ENCODE peak calls at places on chromosomes 6 and 20, in seven cellular contexts. R is mesendoderm; T is CD8-positive, alpha-beta memory T cell; B is colonic mucosa; S is HL-60; L is body of pancreas; K is PC-9. W is an unnamed sample. For H3K27me3, the result is how much of the 10 kb centered on the place peaks cover.

GRCh38 chr6:37137201-37137880 is 32.6 kb upstream of the PIM1 start:
- DNase-seq in R (peak), T (peak), B (peak), S (no peak), L (no peak), K (peak), W (peak)

GRCh38 chr6:142943746-142944125 is 1.2 kb downstream of the HIVEP2 start:
- DNase-seq in R (peak), T (peak), B (peak), S (peak), L (no peak), K (no peak), W (no peak)

GRCh38 chr20:35773154-35773751 is 1.4 kb downstream of the PHF20 start:
- DNase-seq in R (peak), T (peak), B (peak), S (peak), L (no peak), K (no peak), W (peak)

GRCh38 chr6:169963581-169964297 is 212.3 kb downstream of the ERMARD start:
- DNase-seq in R (no peak), T (no peak), B (peak), S (no peak), L (no peak), K (no peak), W (no peak)

GRCh38 chr6:130825772-130826441 is 1.3 kb upstream of the SMLR1 start:
- DNase-seq in R (peak), T (no peak), B (no peak), S (no peak), L (no peak), K (no peak), W (no peak)

GRCh38 chr6:54595844-54596243 is 250.7 kb upstream of the FAM83B start:
- DNase-seq in R (no peak), T (no peak), B (no peak), S (no peak), L (no peak), K (no peak), W (no peak)

GRCh38 chr20:46212876-46213275 is 94.8 kb downstream of the CD40 start:
- DNase-seq in R (no peak), T (no peak), B (no peak), S (no peak), L (no peak), K (no peak), W (no peak)

GRCh38 chr20:50546729-50547314 is 36.6 kb downstream of the PTPN1 start:
- DNase-seq in R (no peak), T (no peak), B (no peak), S (no peak), L (no peak), K (no peak), W (no peak)

GRCh38 chr20:4828830-4829493 is 107.3 kb downstream of the PRND start:
- DNase-seq in R (no peak), T (no peak), B (no peak), S (peak), L (no peak), K (no peak), W (no peak)

GRCh38 chr20:36606171-36607116 is 865 bp downstream of the RAB5IF start:
- DNase-seq in R (peak), T (no peak), B (peak), S (peak), L (peak), K (peak), W (peak)

GRCh38 chr6:28522594-28523557 is 2.8 kb upstream of the GPX5 start:
- DNase-seq in R (peak), T (no peak), B (no peak), S (no peak), L (no peak), K (no peak), W (no peak)

GRCh38 chr20:3729378-3729777 is 3.1 kb upstream of the HSPA12B start:
- DNase-seq in R (no peak), T (no peak), B (no peak), S (no peak), L (no peak), K (no peak), W (no peak)

GRCh38 chr6:88119769-88120168 is 46.4 kb downstream of the CNR1 start:
- DNase-seq in R (peak), T (no peak), B (no peak), S (no peak), L (no peak), K (no peak), W (peak)

GRCh38 chr20:47993817-47994216 is 208.5 kb upstream of the SULF2 start:
- DNase-seq in R (no peak), T (no peak), B (no peak), S (no peak), L (no peak), K (no peak), W (no peak)

GRCh38 chr20:62702886-62703852 is 5.5 kb upstream of the NTSR1 start:
- DNase-seq in R (no peak), T (no peak), B (no peak), S (no peak), L (no peak), K (peak), W (no peak)

GRCh38 chr6:14984454-14984853 is 261.4 kb upstream of the JARID2 start:
- DNase-seq in R (no peak), T (no peak), B (peak), S (no peak), L (peak), K (no peak), W (peak)

GRCh38 chr20:20195011-20195705 is 142.8 kb downstream of the CFAP61 start:
- DNase-seq in R (no peak), T (no peak), B (no peak), S (no peak), L (no peak), K (no peak), W (no peak)

GRCh38 chr6:3664641-3665041 is 86.9 kb downstream of the PXDC1 start:
- DNase-seq in R (peak), T (no peak), B (no peak), S (no peak), L (no peak), K (peak), W (peak)

GRCh38 chr20:9989066-9989724 is 45.6 kb upstream of the ANKEF1 start:
- DNase-seq in R (no peak), T (no peak), B (no peak), S (no peak), L (no peak), K (no peak), W (no peak)

GRCh38 chr6:125781307-125781868 is 9.4 kb upstream of the NCOA7 start:
- DNase-seq in R (no peak), T (no peak), B (no peak), S (no peak), L (peak), K (no peak), W (no peak)

GRCh38 chr6:33856034-33856590 is 52.3 kb upstream of the MLN start:
- DNase-seq in R (no peak), T (no peak), B (no peak), S (no peak), L (no peak), K (no peak), W (no peak)

GRCh38 chr6:140052757-140053729 is 678.6 kb upstream of the CITED2 start:
- DNase-seq in R (peak), T (no peak), B (no peak), S (no peak), L (no peak), K (no peak), W (peak)

DNA sequence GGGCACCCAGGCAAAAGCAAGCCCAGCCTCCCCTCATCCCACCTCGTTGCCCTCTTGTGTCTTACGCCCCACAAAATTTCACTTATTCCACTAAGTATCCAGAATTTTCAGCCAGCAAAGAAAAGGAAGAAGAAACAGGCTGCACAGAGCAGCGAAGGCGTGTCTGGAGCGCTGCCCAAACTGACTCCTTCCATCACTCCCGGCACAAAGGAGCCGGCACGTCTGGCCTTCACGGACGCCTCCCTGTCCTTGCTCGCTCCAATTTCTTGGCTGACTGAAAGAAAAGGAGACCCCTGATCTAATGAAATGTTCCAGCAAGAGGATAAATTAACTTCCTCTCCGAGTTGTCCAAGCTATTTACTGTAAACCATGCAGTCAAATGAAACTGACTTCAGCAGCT is 152.3 kb upstream of the CDH4 start:
- DNase-seq in R (no peak), T (no peak), B (no peak), S (no peak), L (no peak), K (no peak), W (no peak)
- H3K27me3 ChIP-seq in R (under half), T (under half), B (under half), S (under half), L (under half), K (under half), W (under half)

DNA sequence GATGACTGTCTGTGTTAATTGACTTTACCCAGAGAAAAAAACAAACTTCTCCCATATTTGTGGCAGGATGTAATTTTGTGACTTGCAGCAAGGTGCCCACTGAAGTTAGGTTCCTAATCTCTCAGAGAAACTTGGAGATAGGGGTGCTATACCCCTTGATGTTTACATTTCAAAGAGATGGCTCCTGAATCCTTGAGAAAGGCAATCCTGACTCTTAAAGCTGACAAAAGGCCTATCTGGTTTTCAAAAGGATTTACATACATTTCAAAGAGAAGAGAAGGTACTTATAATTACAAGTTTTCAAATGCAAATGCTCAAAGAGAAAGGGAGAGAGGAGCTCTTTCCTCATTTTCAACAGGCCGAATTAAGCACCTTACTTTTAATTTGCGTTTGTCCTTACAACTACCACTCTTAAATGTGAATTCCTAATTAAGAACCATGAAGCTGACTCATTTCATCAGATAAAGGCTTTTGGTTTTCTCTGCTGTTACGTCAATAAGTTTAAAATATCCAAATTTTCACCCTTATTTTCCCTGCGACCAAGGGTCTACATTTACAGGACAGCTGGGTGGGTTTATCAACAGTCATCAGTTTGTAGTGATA is 711.8 kb upstream of the MAP3K7 start:
- DNase-seq in R (peak), T (no peak), B (no peak), S (no peak), L (no peak), K (no peak), W (no peak)
- H3K27me3 ChIP-seq in R (under half), T (under half), B (under half), S (under half), L (under half), K (under half), W (under half)

GRCh38 chr6:89302936-89303335 is 12.2 kb downstream of the GABRR2 start:
- DNase-seq in R (no peak), T (no peak), B (no peak), S (no peak), L (no peak), K (no peak), W (no peak)
- H3K27me3 ChIP-seq in R (under half), T (under half), B (under half), S (under half), L (under half), K (under half), W (under half)

GRCh38 chr20:32609993-32610896 is 25.1 kb upstream of the NOL4L start:
- DNase-seq in R (no peak), T (no peak), B (no peak), S (no peak), L (no peak), K (no peak), W (no peak)

GRCh38 chr20:32607727-32608663 is 22.9 kb upstream of the NOL4L start:
- DNase-seq in R (no peak), T (no peak), B (no peak), S (no peak), L (no peak), K (no peak), W (no peak)

GRCh38 chr20:32608664-32609015 is 23.5 kb upstream of the NOL4L start:
- DNase-seq in R (no peak), T (no peak), B (no peak), S (no peak), L (no peak), K (no peak), W (no peak)

GRCh38 chr20:32610897-32611218 is 25.7 kb upstream of the NOL4L start:
- DNase-seq in R (no peak), T (no peak), B (no peak), S (no peak), L (no peak), K (no peak), W (no peak)

GRCh38 chr20:32609371-32609773 is 24.2 kb upstream of the NOL4L start:
- DNase-seq in R (no peak), T (no peak), B (no peak), S (no peak), L (no peak), K (no peak), W (no peak)
- H3K27me3 ChIP-seq in R (under half), T (under half), B (under half), S (under half), L (under half), K (under half), W (under half)

GRCh38 chr6:12958052-12958706 is 241.6 kb downstream of the PHACTR1 start:
- DNase-seq in R (peak), T (no peak), B (no peak), S (no peak), L (peak), K (no peak), W (no peak)
- H3K27me3 ChIP-seq in R (under half), T (under half), B (under half), S (under half), L (under half), K (half or more), W (under half)

GRCh38 chr6:1388927-1389790 is at the start of gene FOXF2:
- DNase-seq in R (peak), T (no peak), B (no peak), S (no peak), L (no peak), K (no peak), W (peak)

GRCh38 chr6:1389791-1390070 is 355 bp downstream of the FOXF2 start:
- DNase-seq in R (no peak), T (no peak), B (no peak), S (no peak), L (no peak), K (no peak), W (no peak)

GRCh38 chr6:1391692-1392309 is 2.4 kb downstream of the FOXF2 start:
- DNase-seq in R (no peak), T (no peak), B (no peak), S (no peak), L (no peak), K (no peak), W (no peak)

GRCh38 chr6:1390071-1390804 is 862 bp downstream of the FOXF2 start:
- DNase-seq in R (peak), T (no peak), B (no peak), S (peak), L (no peak), K (no peak), W (no peak)

GRCh38 chr6:1390805-1391511 is 1.6 kb downstream of the FOXF2 start:
- DNase-seq in R (peak), T (no peak), B (no peak), S (no peak), L (no peak), K (no peak), W (no peak)
- H3K27me3 ChIP-seq in R (half or more), T (half or more), B (half or more), S (half or more), L (under half), K (under half), W (under half)

GRCh38 chr20:38178581-38178980 is 13.5 kb upstream of the TGM2 start:
- DNase-seq in R (no peak), T (no peak), B (no peak), S (no peak), L (no peak), K (no peak), W (no peak)

GRCh38 chr20:38181971-38182370 is 16.9 kb upstream of the TGM2 start:
- DNase-seq in R (no peak), T (no peak), B (no peak), S (peak), L (no peak), K (no peak), W (no peak)

GRCh38 chr20:38180781-38181180 is 15.7 kb upstream of the TGM2 start:
- DNase-seq in R (no peak), T (no peak), B (no peak), S (no peak), L (no peak), K (peak), W (peak)

GRCh38 chr20:38179846-38180245 is 14.8 kb upstream of the TGM2 start:
- DNase-seq in R (no peak), T (no peak), B (no peak), S (no peak), L (no peak), K (no peak), W (no peak)

GRCh38 chr20:38181207-38181693 is 16.2 kb upstream of the TGM2 start:
- DNase-seq in R (no peak), T (no peak), B (no peak), S (no peak), L (no peak), K (peak), W (peak)
- H3K27me3 ChIP-seq in R (under half), T (under half), B (under half), S (under half), L (under half), K (under half), W (under half)

GRCh38 chr20:49483706-49484101 is 1.2 kb upstream of the KCNB1 start:
- DNase-seq in R (no peak), T (no peak), B (no peak), S (no peak), L (no peak), K (no peak), W (peak)
- H3K27me3 ChIP-seq in R (under half), T (under half), B (under half), S (under half), L (under half), K (under half), W (under half)

GRCh38 chr6:151635741-151636140 is 141.9 kb downstream of the CCDC170 start:
- DNase-seq in R (no peak), T (no peak), B (no peak), S (no peak), L (no peak), K (no peak), W (no peak)

GRCh38 chr6:151630991-151631655 is 137.3 kb downstream of the CCDC170 start:
- DNase-seq in R (no peak), T (no peak), B (no peak), S (no peak), L (no peak), K (no peak), W (no peak)

GRCh38 chr6:151634336-151634720 is 140.5 kb downstream of the CCDC170 start:
- DNase-seq in R (no peak), T (no peak), B (no peak), S (no peak), L (no peak), K (no peak), W (no peak)

GRCh38 chr6:151632415-151632987 is 138.7 kb downstream of the CCDC170 start:
- DNase-seq in R (no peak), T (no peak), B (no peak), S (no peak), L (no peak), K (no peak), W (no peak)

DNA sequence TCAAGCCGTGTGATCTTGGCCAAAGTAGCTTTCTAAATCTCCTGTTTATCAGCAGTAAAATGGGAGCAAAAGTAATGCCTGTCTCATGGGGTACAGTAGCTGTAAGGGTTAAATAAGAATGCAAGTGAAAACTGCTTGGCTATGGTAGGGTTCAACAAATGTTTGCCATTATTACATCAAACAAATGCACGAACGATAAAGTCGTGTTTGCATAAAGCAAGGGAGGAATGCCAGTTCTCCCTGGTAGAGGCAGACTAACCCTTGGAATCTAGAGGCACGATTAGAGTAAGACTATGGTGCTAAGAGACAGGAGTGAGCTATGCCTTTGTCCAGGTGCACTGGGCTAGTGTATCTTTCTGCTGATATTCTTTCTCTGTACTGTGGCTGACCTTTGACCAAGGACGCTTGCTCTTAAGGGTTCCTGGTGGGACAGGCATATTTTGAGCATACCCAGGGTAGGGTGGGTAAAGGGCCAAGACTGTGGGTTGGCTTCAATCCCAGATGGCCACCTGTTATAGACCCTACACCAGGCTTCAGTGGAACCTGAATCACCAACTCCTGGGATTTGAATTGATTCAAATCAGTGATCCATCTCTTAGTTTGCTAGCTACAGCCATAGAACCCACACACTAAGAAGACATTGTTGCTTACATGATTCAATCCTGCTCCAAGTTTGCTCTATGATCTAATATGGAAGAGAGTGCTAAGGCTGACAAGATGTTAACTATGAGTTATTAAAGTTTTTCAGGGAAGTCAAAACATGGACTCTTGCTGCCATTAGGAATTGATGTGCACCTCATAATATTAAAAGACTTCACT is 139.9 kb downstream of the CCDC170 start:
- DNase-seq in R (no peak), T (no peak), B (no peak), S (no peak), L (no peak), K (no peak), W (peak)
- H3K27me3 ChIP-seq in R (under half), T (under half), B (under half), S (under half), L (under half), K (under half), W (under half)